ENCODE peak calls at places on chromosomes 4 and X, in four cellular contexts. O is NAMALWA, V is NCI-H1092 treated with DMSO at 0.1 percent for 48 hours, A is choroid plexus epithelial cell. U is an unnamed sample.

GRCh38 chr4:6753103-6753560 is 29.4 kb upstream of the KIAA0232 start:
- DNase-seq in V (no peak), O (no peak), A (no peak), U (no peak)

GRCh38 chr4:121252224-121252806 is 88.2 kb upstream of the TNIP3 start:
- DNase-seq in O (peak), A (peak), V (peak), U (peak)

GRCh38 chrX:120450163-120450562 is 18.9 kb downstream of the LAMP2 start:
- DNase-seq in O (peak), V (no peak), A (peak), U (no peak)

GRCh38 chr4:78659665-78660064 is 108.1 kb downstream of the ANXA3 start:
- DNase-seq in O (no peak), V (no peak), A (no peak), U (no peak)

GRCh38 chrX:129957241-129958099 is 25.0 kb upstream of the BCORL1 start:
- DNase-seq in A (peak), V (peak), O (peak), U (no peak)

GRCh38 chr4:74367656-74368055 is 2.7 kb downstream of the EREG start:
- DNase-seq in A (no peak), O (no peak), V (no peak), U (no peak)

GRCh38 chr4:100083289-100083688 is 107.0 kb downstream of the DDIT4L start:
- DNase-seq in O (no peak), V (no peak), A (no peak), U (no peak)

GRCh38 chrX:130626521-130626920 is 224.7 kb downstream of the RBMX2 start:
- DNase-seq in O (no peak), A (no peak), V (no peak), U (no peak)

GRCh38 chr4:41384992-41385391 is 128.3 kb downstream of the UCHL1 start:
- DNase-seq in A (no peak), V (no peak), O (no peak), U (no peak)

GRCh38 chr4:186765138-186765537 is 41.5 kb upstream of the FAT1 start:
- DNase-seq in A (no peak), V (no peak), O (no peak), U (no peak)

GRCh38 chrX:80511969-80512760 is 91.9 kb downstream of the TENT5D start:
- DNase-seq in A (no peak), V (no peak), O (no peak), U (no peak)

GRCh38 chr4:82797591-82798081 is 960 bp downstream of the SCD5 start:
- DNase-seq in A (no peak), V (peak), O (no peak), U (no peak)

GRCh38 chr4:96354036-96354712 is 514.3 kb downstream of the PDHA2 start:
- DNase-seq in O (no peak), V (no peak), A (peak), U (no peak)

U was measured in epithelial cell of proximal tubule.